ENCODE peak calls at places on chromosome 2, in seven cellular contexts. Y, W, C, U, L, A and P are unnamed samples.

GRCh38 chr2:209498574-209498973 is 74.7 kb downstream of the MAP2 start:
- DNase-seq in U (no peak), Y (no peak), W (no peak), L (no peak), C (no peak), A (no peak), P (no peak)

GRCh38 chr2:73359915-73360697 is 25.5 kb upstream of the ALMS1 start:
- DNase-seq in W (no peak), A (no peak), U (no peak), C (no peak), Y (no peak), L (peak; percentile 1), P (no peak)

GRCh38 chr2:221478106-221478863 is 93.8 kb downstream of the EPHA4 start:
- DNase-seq in W (no peak), A (no peak), Y (no peak), U (no peak), L (no peak), C (no peak), P (no peak)

GRCh38 chr2:203893386-203893785 is 25.8 kb downstream of the CTLA4 start:
- DNase-seq in C (no peak), L (no peak), U (no peak), Y (no peak), W (no peak), A (no peak), P (no peak)

GRCh38 chr2:45173513-45173912 is 164.3 kb upstream of the SIX2 start:
- DNase-seq in Y (no peak), A (no peak), U (no peak), W (peak; percentile 99), C (peak; percentile 86), L (no peak), P (no peak)

GRCh38 chr2:40962026-40962425 is 510.1 kb upstream of the SLC8A1 start:
- DNase-seq in W (no peak), C (no peak), Y (no peak), U (no peak), L (no peak), A (no peak), P (no peak)

GRCh38 chr2:160241251-160242137 is 41.4 kb upstream of the ITGB6 start:
- DNase-seq in Y (no peak), W (peak; percentile 90), A (no peak), L (no peak), C (peak; percentile 76), U (no peak), P (no peak)

GRCh38 chr2:221444106-221444505 is 128.0 kb downstream of the EPHA4 start:
- DNase-seq in C (no peak), Y (no peak), A (no peak), W (peak; percentile 79), L (no peak), U (no peak), P (no peak)

GRCh38 chr2:15942711-15943345 is 2.5 kb downstream of the MYCN start:
- DNase-seq in U (no peak), Y (peak; percentile 26), W (no peak), A (no peak), L (no peak), C (no peak), P (no peak)

GRCh38 chr2:186614373-186614772 is 24.5 kb downstream of the ITGAV start:
- DNase-seq in L (no peak), Y (no peak), U (no peak), W (no peak), A (no peak), C (no peak), P (no peak)

GRCh38 chr2:19786408-19787058 is 115.2 kb downstream of the TTC32 start:
- DNase-seq in U (no peak), A (no peak), Y (no peak), L (no peak), W (peak; percentile 35), C (no peak), P (no peak)

GRCh38 chr2:174158003-174158402 is 90.3 kb downstream of the OLA1 start:
- DNase-seq in Y (no peak), C (no peak), U (peak; percentile 59), W (peak; percentile 25), A (peak; percentile 52), L (no peak), P (peak; percentile 27)

GRCh38 chr2:226831266-226831665 is 4.6 kb upstream of the RHBDD1 start:
- DNase-seq in C (no peak), Y (no peak), L (no peak), W (no peak), A (no peak), U (no peak), P (no peak)

GRCh38 chr2:32947484-32948143 is 861 bp downstream of the LTBP1 start:
- DNase-seq in Y (peak; percentile 36), A (peak; percentile 46), L (no peak), C (no peak), U (peak; percentile 30), W (peak; percentile 41), P (no peak)

GRCh38 chr2:42917374-42918017 is 125.1 kb upstream of the HAAO start:
- DNase-seq in U (peak; percentile 54), L (no peak), Y (no peak), W (peak; percentile 93), A (no peak), C (peak; percentile 89), P (no peak)

GRCh38 chr2:9782197-9782719 is 61.0 kb upstream of the TAF1B start:
- DNase-seq in W (no peak), A (peak; percentile 86), U (peak; percentile 85), L (no peak), Y (no peak), C (no peak), P (no peak)

GRCh38 chr2:43163365-43163715 is 63.1 kb downstream of the ZFP36L2 start:
- DNase-seq in Y (no peak), C (no peak), W (no peak), L (no peak), A (no peak), U (no peak), P (no peak)

GRCh38 chr2:157497603-157498314 is 53.9 kb upstream of the CYTIP start:
- DNase-seq in A (peak; percentile 37), U (peak; percentile 36), Y (no peak), L (peak; percentile 51), C (no peak), W (peak; percentile 16), P (peak; percentile 6)

GRCh38 chr2:44167311-44167907 is 1.3 kb upstream of the PPM1B start:
- DNase-seq in C (no peak), U (no peak), L (no peak), W (no peak), A (no peak), Y (no peak), P (no peak)

GRCh38 chr2:181872178-181872577 is 19.4 kb upstream of the ITPRID2 start:
- DNase-seq in C (no peak), A (no peak), L (no peak), U (no peak), W (no peak), Y (no peak), P (no peak)

GRCh38 chr2:238081561-238081960 is 18.6 kb upstream of the ESPNL start:
- DNase-seq in L (no peak), U (no peak), A (no peak), W (no peak), Y (no peak), C (no peak), P (no peak)

GRCh38 chr2:162184362-162184761 is 32.3 kb upstream of the GCG start:
- DNase-seq in L (no peak), W (no peak), U (no peak), Y (no peak), C (no peak), A (no peak), P (no peak)

GRCh38 chr2:71492112-71492511 is 38.8 kb downstream of the DYSF start:
- DNase-seq in Y (no peak), U (no peak), C (no peak), W (no peak), A (no peak), L (no peak), P (no peak)

GRCh38 chr2:128284841-128285240 is 33.8 kb downstream of the HS6ST1 start:
- DNase-seq in C (no peak), W (no peak), Y (no peak), U (no peak), L (no peak), A (no peak), P (no peak)

GRCh38 chr2:45329045-45329677 is 281.9 kb downstream of the SRBD1 start:
- DNase-seq in L (no peak), C (no peak), A (no peak), W (peak; percentile 58), U (no peak), Y (no peak), P (no peak)